ENCODE peak calls at places on chromosomes 12 and 14, in six cellular contexts. B, N, V, W, E and C are unnamed samples.
A peak's percentile ranks its signal among the peaks of the same experiment; 100 is the strongest.

GRCh38 chr14:25110101-25110500 is 60.2 kb upstream of the STXBP6 start:
- DNase-seq in B (no peak), N (no peak), V (no peak), W (no peak), E (no peak), C (no peak)

GRCh38 chr12:48125985-48126384 is 6.8 kb downstream of the PFKM start:
- DNase-seq in B (no peak), N (no peak), V (no peak), W (no peak), E (no peak), C (no peak)

GRCh38 chr12:95150501-95150900 is 66.8 kb downstream of the FGD6 start:
- DNase-seq in B (no peak), N (no peak), V (no peak), W (no peak), E (no peak), C (no peak)

GRCh38 chr12:20523658-20524057 is 155.3 kb downstream of the PDE3A start:
- DNase-seq in B (no peak), N (no peak), V (no peak), W (no peak), E (no peak), C (peak; percentile 25)

GRCh38 chr14:42470427-42470719 is 863.7 kb downstream of the LRFN5 start:
- DNase-seq in B (no peak), N (no peak), V (no peak), W (no peak), E (no peak), C (no peak)

GRCh38 chr14:101559624-101560533 is 1.4 kb upstream of the DIO3 start:
- DNase-seq in B (no peak), N (no peak), V (no peak), W (no peak), E (no peak), C (no peak)

GRCh38 chr14:64725879-64726584 is 21.8 kb downstream of the PLEKHG3 start:
- DNase-seq in B (no peak), N (no peak), V (no peak), W (no peak), E (no peak), C (no peak)

GRCh38 chr12:128661216-128661550 is 162.6 kb downstream of the SLC15A4 start:
- DNase-seq in B (no peak), N (no peak), V (no peak), W (no peak), E (no peak), C (no peak)

GRCh38 chr14:60640859-60641721 is 8.2 kb downstream of the SIX1 start:
- DNase-seq in B (no peak), N (no peak), V (no peak), W (no peak), E (no peak), C (no peak)

GRCh38 chr14:39492267-39492666 is 60.0 kb upstream of the FBXO33 start:
- DNase-seq in B (peak; percentile 48), N (no peak), V (peak; percentile 9), W (peak; percentile 25), E (peak; percentile 80), C (peak; percentile 55)

GRCh38 chr12:72493390-72493789 is 221.2 kb downstream of the TRHDE start:
- DNase-seq in B (no peak), N (no peak), V (no peak), W (no peak), E (no peak), C (no peak)

GRCh38 chr12:109927622-109928021 is 27.5 kb downstream of the TCHP start:
- DNase-seq in B (no peak), N (no peak), V (peak; percentile 46), W (peak; percentile 67), E (peak; percentile 23), C (peak; percentile 18)

GRCh38 chr14:91253795-91254323 is 9.4 kb upstream of the GPR68 start:
- DNase-seq in B (no peak), N (no peak), V (no peak), W (no peak), E (no peak), C (no peak)

GRCh38 chr14:92352158-92352985 is 29.4 kb downstream of the SLC24A4 start:
- DNase-seq in B (peak; percentile 4), N (no peak), V (no peak), W (peak; percentile 47), E (no peak), C (peak; percentile 5)

GRCh38 chr14:76954791-76955190 is 73.7 kb downstream of the IRF2BPL start:
- DNase-seq in B (no peak), N (no peak), V (no peak), W (no peak), E (no peak), C (no peak)

GRCh38 chr12:119659289-119659897 is 8.5 kb upstream of the PRKAB1 start:
- DNase-seq in B (peak; percentile 10), N (no peak), V (peak; percentile 54), W (peak; percentile 55), E (peak; percentile 16), C (peak; percentile 31)
- TF ChIP-seq CTCF in B (peak; percentile 87), N (peak; percentile 82), V (peak; percentile 94), W (peak; percentile 70), E (peak; percentile 87), C (peak; percentile 72)

DNA sequence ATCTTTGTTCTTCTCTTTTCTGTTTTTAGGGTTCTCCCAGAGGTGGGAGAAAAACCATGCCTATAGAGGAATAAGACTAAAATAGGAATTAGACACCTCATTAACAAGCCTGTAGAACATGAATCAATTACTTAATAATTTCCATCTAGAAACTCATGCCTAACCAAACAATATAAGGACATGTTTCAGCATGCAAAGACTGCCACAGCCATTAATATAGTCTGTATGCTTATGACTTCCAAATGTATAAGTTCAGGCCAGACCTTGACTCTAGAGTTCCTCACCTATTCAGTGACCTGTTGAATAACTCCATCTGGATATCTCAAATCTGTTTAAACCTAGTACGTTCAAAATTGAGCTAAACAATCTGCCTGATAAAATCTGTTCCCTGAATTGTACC is 304.6 kb downstream of the BMP4 start:
- DNase-seq in B (peak; percentile 39), N (no peak), V (no peak), W (no peak), E (no peak), C (peak; percentile 90)
- TF ChIP-seq CTCF in B (no peak), N (no peak), V (no peak), W (no peak), E (no peak), C (no peak)

GRCh38 chr14:75578786-75579781 is 664 bp downstream of the FLVCR2 start:
- DNase-seq in B (no peak), N (peak; percentile 78), V (no peak), W (no peak), E (peak; percentile 37), C (peak; percentile 16)
- TF ChIP-seq CTCF in B (peak; percentile 25), N (no peak), V (no peak), W (no peak), E (peak; percentile 58), C (no peak)

GRCh38 chr14:30330452-30330851 is 228.5 kb upstream of the G2E3 start:
- DNase-seq in B (peak; percentile 5), N (no peak), V (peak; percentile 7), W (peak; percentile 16), E (no peak), C (peak; percentile 9)
- TF ChIP-seq CTCF in B (peak; percentile 54), N (no peak), V (peak; percentile 42), W (peak; percentile 33), E (peak; percentile 81), C (no peak)

GRCh38 chr12:55822228-55822627 is 4.4 kb downstream of the ORMDL2 start:
- DNase-seq in B (no peak), N (no peak), V (peak; percentile 37), W (peak; percentile 18), E (no peak), C (peak; percentile 28)
- TF ChIP-seq CTCF in B (peak; percentile 46), N (no peak), V (no peak), W (peak; percentile 23), E (peak; percentile 63), C (peak; percentile 48)

GRCh38 chr12:98227162-98227561 is 288.2 kb upstream of the TMPO start:
- DNase-seq in B (no peak), N (no peak), V (no peak), W (peak; percentile 29), E (no peak), C (peak; percentile 14)
- TF ChIP-seq CTCF in B (peak; percentile 68), N (no peak), V (no peak), W (no peak), E (peak; percentile 27), C (peak; percentile 38)

GRCh38 chr12:119412811-119413794 is 78.6 kb downstream of the CCDC60 start:
- DNase-seq in B (peak; percentile 28), N (peak; percentile 50), V (peak; percentile 44), W (peak; percentile 54), E (peak; percentile 49), C (peak; percentile 61)
- TF ChIP-seq CTCF in B (peak; percentile 73), N (no peak), V (peak; percentile 85), W (peak; percentile 79), E (peak; percentile 91), C (peak; percentile 82)

DNA sequence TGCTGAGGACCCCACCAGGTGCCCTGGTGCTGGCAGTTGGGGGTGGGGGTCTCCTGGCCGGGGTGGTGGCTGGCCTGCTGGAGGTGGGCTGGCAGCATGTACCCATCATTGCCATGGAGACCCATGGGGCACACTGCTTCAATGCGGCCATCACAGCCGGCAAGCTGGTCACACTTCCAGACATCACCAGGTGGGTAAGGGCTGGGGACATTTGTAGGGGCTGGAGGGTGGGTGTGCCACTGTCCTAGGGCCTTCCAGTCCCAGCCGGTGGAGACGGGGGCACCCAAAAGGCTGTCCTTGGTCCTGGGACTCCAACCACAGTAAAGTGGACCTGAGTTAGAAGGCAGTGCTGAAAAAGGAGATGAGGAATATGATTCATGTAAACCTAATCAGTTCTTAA is 13.2 kb downstream of the SDSL start:
- DNase-seq in B (no peak), N (no peak), V (no peak), W (no peak), E (no peak), C (no peak)
- TF ChIP-seq CTCF in B (no peak), N (no peak), V (no peak), W (no peak), E (no peak), C (no peak)